ENCODE peak calls at places on chromosomes 5 and 9, in four cellular contexts. One of them, this sample, is unnamed.

GRCh38 chr9:94639996-94640376 is 668 bp upstream of the FBP1 start:
- DNase-seq in cardiac fibroblast: no peak
- DNase-seq in hepatocyte: no peak
- DNase-seq in fibroblast of pulmonary artery: no peak
- DNase-seq in this sample: no peak

GRCh38 chr5:150619359-150620230 is 20.9 kb upstream of the SYNPO start:
- DNase-seq in cardiac fibroblast: peak
- DNase-seq in hepatocyte: no peak
- DNase-seq in fibroblast of pulmonary artery: peak
- DNase-seq in this sample: peak

GRCh38 chr5:133120156-133120750 is 68.4 kb downstream of the HSPA4 start:
- DNase-seq in cardiac fibroblast: no peak
- DNase-seq in hepatocyte: no peak
- DNase-seq in fibroblast of pulmonary artery: no peak
- DNase-seq in this sample: no peak

GRCh38 chr9:113927277-113927676 is 51.2 kb downstream of the ZNF618 start:
- DNase-seq in cardiac fibroblast: no peak
- DNase-seq in hepatocyte: no peak
- DNase-seq in fibroblast of pulmonary artery: no peak
- DNase-seq in this sample: no peak

GRCh38 chr9:89822996-89823395 is 218.2 kb downstream of the GADD45G start:
- DNase-seq in cardiac fibroblast: no peak
- DNase-seq in hepatocyte: no peak
- DNase-seq in fibroblast of pulmonary artery: no peak
- DNase-seq in this sample: no peak

GRCh38 chr9:96383165-96383939 is at the start of gene SLC35D2:
- DNase-seq in cardiac fibroblast: peak
- DNase-seq in hepatocyte: peak
- DNase-seq in fibroblast of pulmonary artery: peak
- DNase-seq in this sample: peak

GRCh38 chr9:103802068-103802467 is 292.0 kb upstream of the SMC2 start:
- DNase-seq in cardiac fibroblast: peak
- DNase-seq in hepatocyte: no peak
- DNase-seq in fibroblast of pulmonary artery: peak
- DNase-seq in this sample: peak

GRCh38 chr5:168192120-168192519 is 99.3 kb upstream of the WWC1 start:
- DNase-seq in cardiac fibroblast: no peak
- DNase-seq in hepatocyte: no peak
- DNase-seq in fibroblast of pulmonary artery: no peak
- DNase-seq in this sample: no peak

GRCh38 chr5:166262395-166262794 is 2029.0 kb upstream of the WWC1 start:
- DNase-seq in cardiac fibroblast: no peak
- DNase-seq in hepatocyte: no peak
- DNase-seq in fibroblast of pulmonary artery: no peak
- DNase-seq in this sample: no peak

GRCh38 chr9:127530206-127530941 is 79.1 kb downstream of the LRSAM1 start:
- DNase-seq in cardiac fibroblast: no peak
- DNase-seq in hepatocyte: no peak
- DNase-seq in fibroblast of pulmonary artery: no peak
- DNase-seq in this sample: no peak

GRCh38 chr5:77024490-77024889 is 5.7 kb upstream of the AGGF1 start:
- DNase-seq in cardiac fibroblast: no peak
- DNase-seq in hepatocyte: no peak
- DNase-seq in fibroblast of pulmonary artery: no peak
- DNase-seq in this sample: no peak

GRCh38 chr9:132372177-132373095 is 17.6 kb upstream of the SETX start:
- DNase-seq in cardiac fibroblast: peak
- DNase-seq in hepatocyte: peak
- DNase-seq in fibroblast of pulmonary artery: peak
- DNase-seq in this sample: peak

GRCh38 chr5:72130342-72130741 is 23.1 kb downstream of the MAP1B start:
- DNase-seq in cardiac fibroblast: no peak
- DNase-seq in hepatocyte: no peak
- DNase-seq in fibroblast of pulmonary artery: no peak
- DNase-seq in this sample: no peak

GRCh38 chr5:14720236-14720923 is 55.9 kb downstream of the OTULIN start:
- DNase-seq in cardiac fibroblast: peak
- DNase-seq in hepatocyte: no peak
- DNase-seq in fibroblast of pulmonary artery: peak
- DNase-seq in this sample: no peak

GRCh38 chr9:137538058-137538457 is 12.1 kb downstream of the PNPLA7 start:
- DNase-seq in cardiac fibroblast: no peak
- DNase-seq in hepatocyte: no peak
- DNase-seq in fibroblast of pulmonary artery: no peak
- DNase-seq in this sample: no peak

GRCh38 chr5:156121834-156122386 is 205.1 kb upstream of the SGCD start:
- DNase-seq in cardiac fibroblast: no peak
- DNase-seq in hepatocyte: no peak
- DNase-seq in fibroblast of pulmonary artery: no peak
- DNase-seq in this sample: no peak

GRCh38 chr9:128372188-128372641 is 1.0 kb downstream of the URM1 start:
- DNase-seq in cardiac fibroblast: no peak
- DNase-seq in hepatocyte: no peak
- DNase-seq in fibroblast of pulmonary artery: no peak
- DNase-seq in this sample: no peak

GRCh38 chr5:65461490-65461889 is 20.2 kb downstream of the ADAMTS6 start:
- DNase-seq in cardiac fibroblast: no peak
- DNase-seq in hepatocyte: no peak
- DNase-seq in fibroblast of pulmonary artery: no peak
- DNase-seq in this sample: no peak

GRCh38 chr9:121860744-121861143 is 209.3 kb downstream of the DAB2IP start:
- DNase-seq in cardiac fibroblast: peak
- DNase-seq in hepatocyte: no peak
- DNase-seq in fibroblast of pulmonary artery: peak
- DNase-seq in this sample: peak

GRCh38 chr5:138463335-138464017 is 1.8 kb upstream of the EGR1 start:
- DNase-seq in cardiac fibroblast: no peak
- DNase-seq in hepatocyte: peak
- DNase-seq in fibroblast of pulmonary artery: peak
- DNase-seq in this sample: peak

GRCh38 chr9:4640027-4640426 is 22.1 kb upstream of the PLPP6 start:
- DNase-seq in cardiac fibroblast: peak
- DNase-seq in hepatocyte: peak
- DNase-seq in fibroblast of pulmonary artery: peak
- DNase-seq in this sample: peak

GRCh38 chr5:64872044-64872443 is 103.3 kb downstream of the CWC27 start:
- DNase-seq in cardiac fibroblast: peak
- DNase-seq in hepatocyte: no peak
- DNase-seq in fibroblast of pulmonary artery: no peak
- DNase-seq in this sample: no peak

GRCh38 chr5:178227929-178228328 is 4.7 kb downstream of the PHYKPL start:
- DNase-seq in cardiac fibroblast: no peak
- DNase-seq in hepatocyte: no peak
- DNase-seq in fibroblast of pulmonary artery: no peak
- DNase-seq in this sample: no peak

GRCh38 chr9:93567271-93567959 is 9.0 kb upstream of the PHF2 start:
- DNase-seq in cardiac fibroblast: peak
- DNase-seq in hepatocyte: no peak
- DNase-seq in fibroblast of pulmonary artery: no peak
- DNase-seq in this sample: no peak

GRCh38 chr9:14585730-14586473 is 107.3 kb downstream of the ZDHHC21 start:
- DNase-seq in cardiac fibroblast: no peak
- DNase-seq in hepatocyte: no peak
- DNase-seq in fibroblast of pulmonary artery: no peak
- DNase-seq in this sample: no peak

GRCh38 chr9:91711755-91712591 is 238.1 kb downstream of the ROR2 start:
- DNase-seq in cardiac fibroblast: no peak
- DNase-seq in hepatocyte: no peak
- DNase-seq in fibroblast of pulmonary artery: peak
- DNase-seq in this sample: peak

GRCh38 chr9:105360344-105360743 is 87.5 kb upstream of the FSD1L start:
- DNase-seq in cardiac fibroblast: peak
- DNase-seq in hepatocyte: no peak
- DNase-seq in fibroblast of pulmonary artery: peak
- DNase-seq in this sample: no peak

GRCh38 chr9:95171596-95171995 is 145.9 kb downstream of the FANCC start:
- DNase-seq in cardiac fibroblast: peak
- DNase-seq in hepatocyte: no peak
- DNase-seq in fibroblast of pulmonary artery: no peak
- DNase-seq in this sample: no peak

GRCh38 chr5:63553069-63553468 is 409.2 kb downstream of the HTR1A start:
- DNase-seq in cardiac fibroblast: no peak
- DNase-seq in hepatocyte: no peak
- DNase-seq in fibroblast of pulmonary artery: no peak
- DNase-seq in this sample: no peak

GRCh38 chr5:176181271-176181855 is 56.9 kb upstream of the SIMC1 start:
- DNase-seq in cardiac fibroblast: no peak
- DNase-seq in hepatocyte: no peak
- DNase-seq in fibroblast of pulmonary artery: no peak
- DNase-seq in this sample: no peak

GRCh38 chr5:76716456-76717157 is 681 bp downstream of the F2R start:
- DNase-seq in cardiac fibroblast: peak
- DNase-seq in hepatocyte: peak
- DNase-seq in fibroblast of pulmonary artery: peak
- DNase-seq in this sample: peak

GRCh38 chr9:134742822-134743221 is 101.2 kb downstream of the COL5A1 start:
- DNase-seq in cardiac fibroblast: no peak
- DNase-seq in hepatocyte: no peak
- DNase-seq in fibroblast of pulmonary artery: no peak
- DNase-seq in this sample: no peak
- TF ChIP-seq CTCF in cardiac fibroblast: no peak
- TF ChIP-seq CTCF in hepatocyte: no peak
- TF ChIP-seq CTCF in fibroblast of pulmonary artery: no peak
- TF ChIP-seq CTCF in this sample: no peak

GRCh38 chr5:37247496-37247895 is 1.7 kb downstream of the CPLANE1 start:
- DNase-seq in cardiac fibroblast: no peak
- DNase-seq in hepatocyte: no peak
- DNase-seq in fibroblast of pulmonary artery: no peak
- DNase-seq in this sample: no peak

GRCh38 chr5:37248970-37249819 is at the start of gene CPLANE1:
- DNase-seq in cardiac fibroblast: peak
- DNase-seq in hepatocyte: peak
- DNase-seq in fibroblast of pulmonary artery: peak
- DNase-seq in this sample: peak

GRCh38 chr5:37249820-37250175 is 622 bp upstream of the CPLANE1 start:
- DNase-seq in cardiac fibroblast: no peak
- DNase-seq in hepatocyte: no peak
- DNase-seq in fibroblast of pulmonary artery: no peak
- DNase-seq in this sample: no peak

GRCh38 chr5:37247036-37247435 is 2.1 kb downstream of the CPLANE1 start:
- DNase-seq in cardiac fibroblast: no peak
- DNase-seq in hepatocyte: no peak
- DNase-seq in fibroblast of pulmonary artery: no peak
- DNase-seq in this sample: no peak

DNA sequence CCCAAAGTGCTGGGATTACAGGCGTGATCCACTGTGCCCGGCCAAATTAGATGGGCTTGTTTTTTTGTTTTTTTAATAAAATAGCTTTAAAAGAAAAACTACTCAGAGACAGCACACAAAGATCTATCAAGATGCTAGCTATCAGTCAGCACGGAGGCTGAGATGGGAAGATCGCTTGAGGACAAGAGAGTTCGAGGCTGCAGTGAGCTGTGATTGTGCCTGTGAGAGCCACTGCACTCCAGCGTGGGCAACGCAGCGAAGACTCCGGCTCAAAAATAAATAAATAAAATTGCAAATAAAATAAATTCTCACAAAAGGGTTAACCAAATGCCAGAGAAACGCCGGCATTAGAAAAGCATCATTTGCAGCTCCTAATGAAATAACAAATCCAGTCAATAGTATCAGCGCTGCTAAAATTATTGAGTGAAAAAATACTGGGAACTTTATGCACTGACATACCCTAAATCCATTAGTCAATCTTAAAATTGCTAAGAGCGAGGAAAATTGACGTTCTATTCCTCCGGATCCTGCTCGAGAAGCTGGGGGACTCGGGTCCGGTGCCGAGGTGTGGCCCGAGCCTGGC is 698 bp downstream of the CPLANE1 start:
- DNase-seq in cardiac fibroblast: peak
- DNase-seq in hepatocyte: peak
- DNase-seq in fibroblast of pulmonary artery: peak
- DNase-seq in this sample: peak
- TF ChIP-seq CTCF in cardiac fibroblast: no peak
- TF ChIP-seq CTCF in hepatocyte: no peak
- TF ChIP-seq CTCF in fibroblast of pulmonary artery: no peak
- TF ChIP-seq CTCF in this sample: no peak

DNA sequence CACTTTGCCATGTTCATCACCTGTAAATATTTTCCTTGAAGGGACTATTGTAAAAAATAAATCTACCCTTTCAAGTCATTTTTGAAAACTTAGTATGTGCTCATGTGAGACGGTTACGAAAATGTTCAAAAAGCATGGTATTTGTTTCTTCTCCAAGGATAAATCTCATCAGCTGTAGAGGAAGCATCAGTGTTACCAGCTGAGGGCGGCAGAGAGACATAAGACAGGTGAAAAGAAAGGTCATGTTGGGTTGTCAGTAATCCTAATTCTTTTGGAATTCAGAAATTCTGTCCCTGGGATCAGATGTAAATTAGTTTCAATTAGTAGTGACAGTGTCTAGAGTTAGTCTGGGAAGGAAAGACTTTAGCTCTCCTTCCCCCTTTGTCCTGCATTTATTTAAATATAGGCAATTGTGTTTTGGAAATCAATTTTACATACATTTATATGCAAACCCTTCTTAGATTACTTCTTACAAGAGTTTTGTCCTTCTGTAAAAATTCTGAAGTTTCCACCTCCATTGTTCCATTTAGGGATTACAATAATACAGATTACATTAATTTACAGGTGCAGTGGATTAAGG is 791.9 kb upstream of the CDH6 start:
- DNase-seq in cardiac fibroblast: peak
- DNase-seq in hepatocyte: peak
- DNase-seq in fibroblast of pulmonary artery: peak
- DNase-seq in this sample: peak
- TF ChIP-seq CTCF in cardiac fibroblast: peak
- TF ChIP-seq CTCF in hepatocyte: peak
- TF ChIP-seq CTCF in fibroblast of pulmonary artery: peak
- TF ChIP-seq CTCF in this sample: peak

DNA sequence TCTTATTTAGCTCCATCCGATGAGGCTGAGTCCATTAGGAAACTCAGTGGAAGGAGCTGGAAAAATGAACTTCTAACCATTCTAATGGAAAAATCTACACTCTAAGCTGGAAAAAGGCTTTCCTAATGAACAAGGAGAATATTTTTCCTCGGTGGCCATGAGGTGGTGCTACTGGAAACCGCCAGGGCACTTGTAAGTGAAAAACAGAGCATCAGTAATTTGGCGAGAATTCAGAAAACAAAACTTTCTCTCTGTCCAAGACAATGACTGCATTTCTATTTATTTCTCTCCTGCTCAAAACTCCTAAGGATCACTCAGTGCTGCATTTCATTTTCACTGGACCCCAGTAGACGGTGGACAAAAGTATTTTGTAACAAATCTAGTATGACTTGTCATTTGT is 237.6 kb downstream of the TENT4A start:
- DNase-seq in cardiac fibroblast: no peak
- DNase-seq in hepatocyte: no peak
- DNase-seq in fibroblast of pulmonary artery: no peak
- DNase-seq in this sample: no peak
- TF ChIP-seq CTCF in cardiac fibroblast: no peak
- TF ChIP-seq CTCF in hepatocyte: no peak
- TF ChIP-seq CTCF in fibroblast of pulmonary artery: no peak
- TF ChIP-seq CTCF in this sample: no peak

GRCh38 chr5:10607666-10608442 is 44.0 kb downstream of the ANKRD33B start:
- DNase-seq in cardiac fibroblast: peak
- DNase-seq in hepatocyte: peak
- DNase-seq in fibroblast of pulmonary artery: peak
- DNase-seq in this sample: peak
- TF ChIP-seq CTCF in cardiac fibroblast: peak
- TF ChIP-seq CTCF in hepatocyte: no peak
- TF ChIP-seq CTCF in fibroblast of pulmonary artery: peak
- TF ChIP-seq CTCF in this sample: peak

This sample was measured in cardiac muscle cell.